ENCODE peak calls at places on chromosomes 5 and 9, in six cellular contexts. D is body of pancreas, V is right lobe of liver, R is upper lobe of right lung, B is ascending aorta, S is colonic mucosa. G is an unnamed sample.

GRCh38 chr9:70013598-70014196 is 30.0 kb upstream of the MAMDC2 start:
- DNase-seq in D (no peak), V (no peak), R (no peak), B (no peak), S (no peak), G (no peak)

GRCh38 chr9:94950733-94951590 is 224.5 kb downstream of the AOPEP start:
- DNase-seq in D (peak; percentile 60), V (no peak), R (no peak), B (no peak), S (no peak), G (no peak)

GRCh38 chr9:74653437-74654080 is 156.4 kb downstream of the RORB start:
- DNase-seq in D (no peak), V (no peak), R (no peak), B (no peak), S (no peak), G (no peak)

GRCh38 chr5:160463775-160464465 is 42.3 kb downstream of the PTTG1 start:
- DNase-seq in D (peak; percentile 20), V (no peak), R (no peak), B (no peak), S (no peak), G (no peak)

GRCh38 chr5:169856571-169856970 is 123.7 kb downstream of the INSYN2B start:
- DNase-seq in D (no peak), V (no peak), R (no peak), B (no peak), S (no peak), G (no peak)

GRCh38 chr9:127897194-127897692 is 2.2 kb downstream of the ST6GALNAC6 start:
- DNase-seq in D (peak; percentile 89), V (peak; percentile 86), R (peak; percentile 86), B (no peak), S (peak; percentile 73), G (peak; percentile 87)

GRCh38 chr5:68369436-68370125 is 154.0 kb downstream of the PIK3R1 start:
- DNase-seq in D (no peak), V (no peak), R (no peak), B (no peak), S (no peak), G (no peak)

GRCh38 chr5:133271606-133272005 is 219.8 kb downstream of the HSPA4 start:
- DNase-seq in D (no peak), V (no peak), R (no peak), B (no peak), S (no peak), G (no peak)

GRCh38 chr5:151751091-151751490 is 7.3 kb downstream of the ATOX1 start:
- DNase-seq in D (no peak), V (no peak), R (peak; percentile 72), B (no peak), S (no peak), G (no peak)
- H3K4me1 ChIP-seq in D (peaks cover 8% of the 10 kb centered on the region), V (peaks cover 3% of the 10 kb centered on the region), R (peaks cover 25% of the 10 kb centered on the region), B (peaks cover 4% of the 10 kb centered on the region), S (no peaks in the 10 kb centered on the region), G (peaks cover 8% of the 10 kb centered on the region)

GRCh38 chr9:126617003-126617739 is 3.4 kb downstream of the LMX1B start:
- DNase-seq in D (peak; percentile 2), V (no peak), R (no peak), B (no peak), S (no peak), G (no peak)
- H3K4me1 ChIP-seq in D (peaks cover 18% of the 10 kb centered on the region), V (no peaks in the 10 kb centered on the region), R (peaks cover 19% of the 10 kb centered on the region), B (peaks cover 6% of the 10 kb centered on the region), S (peaks cover 8% of the 10 kb centered on the region), G (peaks cover 36% of the 10 kb centered on the region)

DNA sequence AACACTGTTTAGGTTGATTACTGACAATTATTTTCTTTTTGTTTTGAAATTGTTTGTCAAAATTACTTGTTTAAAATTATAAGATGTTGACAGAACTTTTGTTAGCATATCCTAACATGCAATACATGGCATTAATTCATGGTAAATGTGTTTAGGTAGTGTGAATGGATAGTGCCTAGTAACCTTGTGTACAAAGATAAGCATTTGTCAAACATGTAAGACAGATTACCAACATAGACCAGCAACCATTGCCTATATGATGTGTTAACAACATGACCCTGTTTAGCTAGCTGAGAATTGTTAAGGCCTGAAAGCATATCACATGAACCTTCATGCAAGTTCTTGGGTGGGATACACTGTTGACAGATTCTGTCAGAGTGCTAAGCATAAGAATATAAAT is 13.4 kb downstream of the MAN2A1 start:
- DNase-seq in D (no peak), V (no peak), R (no peak), B (no peak), S (no peak), G (no peak)
- H3K4me1 ChIP-seq in D (peaks cover 54% of the 10 kb centered on the region), V (no peaks in the 10 kb centered on the region), R (peaks cover 19% of the 10 kb centered on the region), B (no peaks in the 10 kb centered on the region), S (no peaks in the 10 kb centered on the region), G (peaks cover 23% of the 10 kb centered on the region)

DNA sequence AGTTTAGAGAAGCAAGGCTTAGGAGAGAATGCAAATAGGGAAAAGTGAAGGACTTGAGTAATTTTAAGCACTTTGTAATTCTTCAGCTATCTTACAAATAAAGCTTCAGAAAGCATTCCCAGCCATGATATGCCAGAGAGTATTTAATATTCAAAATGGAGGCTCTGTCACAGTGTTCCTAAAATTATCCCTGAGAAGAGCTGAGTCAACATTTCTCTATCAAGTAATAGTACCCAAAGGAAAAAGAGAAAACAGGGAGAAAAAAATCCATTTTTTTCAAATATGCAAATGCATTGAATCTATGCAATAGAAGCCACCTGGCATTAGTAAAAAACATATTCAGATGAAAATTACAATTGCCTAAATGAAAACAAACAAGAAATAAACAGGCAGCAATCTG is 392.6 kb upstream of the FAM174A start:
- DNase-seq in D (no peak), V (no peak), R (no peak), B (no peak), S (no peak), G (no peak)
- H3K4me1 ChIP-seq in D (no peaks in the 10 kb centered on the region), V (no peaks in the 10 kb centered on the region), R (no peaks in the 10 kb centered on the region), B (no peaks in the 10 kb centered on the region), S (no peaks in the 10 kb centered on the region), G (no peaks in the 10 kb centered on the region)

GRCh38 chr5:159449925-159450324 is 119.6 kb upstream of the IL12B start:
- DNase-seq in D (no peak), V (no peak), R (no peak), B (no peak), S (no peak), G (no peak)
- H3K4me1 ChIP-seq in D (no peaks in the 10 kb centered on the region), V (no peaks in the 10 kb centered on the region), R (peaks cover 6% of the 10 kb centered on the region), B (no peaks in the 10 kb centered on the region), S (no peaks in the 10 kb centered on the region), G (peaks cover 22% of the 10 kb centered on the region)

DNA sequence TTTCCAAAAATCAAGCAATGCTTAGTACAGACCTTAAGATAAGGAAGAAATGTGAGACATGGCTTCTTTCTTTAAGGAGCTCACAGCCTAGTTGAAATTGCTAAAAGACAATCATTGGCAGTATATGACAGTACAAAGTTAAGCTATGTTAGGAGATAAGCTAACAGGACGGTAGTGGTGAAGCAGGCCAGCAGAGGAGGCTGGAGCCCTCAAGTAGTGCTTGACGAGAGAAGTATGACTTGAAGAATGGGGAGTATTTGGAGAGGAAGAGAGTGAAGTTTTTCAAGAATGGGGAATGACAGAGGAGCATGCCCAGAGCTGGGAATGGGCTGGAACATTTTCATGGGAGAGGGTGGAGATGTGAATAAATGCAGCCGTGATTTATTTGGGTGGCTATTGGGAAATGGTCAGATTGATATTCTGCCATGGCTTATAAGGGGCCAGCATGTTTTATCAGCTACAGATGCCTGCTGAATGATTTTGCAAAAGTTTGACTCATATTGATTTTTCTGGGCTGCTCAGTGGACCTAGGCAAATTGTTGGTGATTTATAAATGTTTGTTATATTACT is 43.7 kb downstream of the LURAP1L start:
- DNase-seq in D (no peak), V (peak; percentile 22), R (no peak), B (no peak), S (peak; percentile 35), G (no peak)
- H3K4me1 ChIP-seq in D (peaks cover 52% of the 10 kb centered on the region), V (no peaks in the 10 kb centered on the region), R (peaks cover 44% of the 10 kb centered on the region), B (no peaks in the 10 kb centered on the region), S (peaks cover 10% of the 10 kb centered on the region), G (peaks cover 30% of the 10 kb centered on the region)

GRCh38 chr9:136364942-136365774 is 1.6 kb upstream of the DNLZ start:
- DNase-seq in D (no peak), V (no peak), R (no peak), B (no peak), S (no peak), G (no peak)
- H3K4me1 ChIP-seq in D (peaks cover 22% of the 10 kb centered on the region), V (peaks cover 4% of the 10 kb centered on the region), R (peaks cover 12% of the 10 kb centered on the region), B (peaks cover 5% of the 10 kb centered on the region), S (peaks cover 9% of the 10 kb centered on the region), G (peaks cover 36% of the 10 kb centered on the region)

GRCh38 chr9:4839470-4839912 is 46.7 kb downstream of the RCL1 start:
- DNase-seq in D (no peak), V (peak; percentile 36), R (no peak), B (no peak), S (no peak), G (no peak)

GRCh38 chr9:4840018-4840417 is 47.3 kb downstream of the RCL1 start:
- DNase-seq in D (no peak), V (no peak), R (no peak), B (no peak), S (no peak), G (no peak)

GRCh38 chr9:4837768-4838546 is 45.2 kb downstream of the RCL1 start:
- DNase-seq in D (no peak), V (no peak), R (no peak), B (no peak), S (no peak), G (no peak)

GRCh38 chr9:4836676-4837075 is 43.9 kb downstream of the RCL1 start:
- DNase-seq in D (no peak), V (no peak), R (no peak), B (no peak), S (no peak), G (no peak)

GRCh38 chr9:4837126-4837767 is 44.5 kb downstream of the RCL1 start:
- DNase-seq in D (no peak), V (no peak), R (no peak), B (no peak), S (no peak), G (no peak)
- H3K4me1 ChIP-seq in D (peaks cover 51% of the 10 kb centered on the region), V (no peaks in the 10 kb centered on the region), R (peaks cover 29% of the 10 kb centered on the region), B (no peaks in the 10 kb centered on the region), S (no peaks in the 10 kb centered on the region), G (peaks cover 9% of the 10 kb centered on the region)

GRCh38 chr9:113540466-113540865 is 76.9 kb downstream of the RGS3 start:
- DNase-seq in D (no peak), V (no peak), R (no peak), B (no peak), S (no peak), G (no peak)

GRCh38 chr9:113536483-113537226 is 73.1 kb downstream of the RGS3 start:
- DNase-seq in D (peak; percentile 41), V (no peak), R (no peak), B (peak; percentile 62), S (peak; percentile 60), G (peak; percentile 86)

GRCh38 chr9:113538131-113538530 is 74.6 kb downstream of the RGS3 start:
- DNase-seq in D (no peak), V (no peak), R (no peak), B (no peak), S (no peak), G (no peak)

GRCh38 chr9:113537227-113537810 is 73.8 kb downstream of the RGS3 start:
- DNase-seq in D (no peak), V (no peak), R (no peak), B (no peak), S (no peak), G (no peak)

GRCh38 chr9:113538646-113539430 is 75.3 kb downstream of the RGS3 start:
- DNase-seq in D (no peak), V (no peak), R (no peak), B (no peak), S (no peak), G (no peak)
- H3K4me1 ChIP-seq in D (peaks cover 12% of the 10 kb centered on the region), V (no peaks in the 10 kb centered on the region), R (no peaks in the 10 kb centered on the region), B (peaks cover 15% of the 10 kb centered on the region), S (no peaks in the 10 kb centered on the region), G (peaks cover 94% of the 10 kb centered on the region)

GRCh38 chr5:151699071-151699901 is 12.6 kb upstream of the SPARC start:
- DNase-seq in D (peak; percentile 29), V (peak; percentile 39), R (no peak), B (peak; percentile 37), S (peak; percentile 49), G (peak; percentile 83)
- H3K4me1 ChIP-seq in D (no peaks in the 10 kb centered on the region), V (no peaks in the 10 kb centered on the region), R (peaks cover 5% of the 10 kb centered on the region), B (no peaks in the 10 kb centered on the region), S (no peaks in the 10 kb centered on the region), G (peaks cover 46% of the 10 kb centered on the region)